ENCODE peak calls at places on chromosomes 2 and 18, in five cellular contexts. One of them, this sample, is unnamed.

GRCh38 chr18:10284571-10285282 is 169.7 kb upstream of the APCDD1 start:
- DNase-seq in progenitor cell of endocrine pancreas: no peak
- DNase-seq in esophagus squamous epithelium: no peak
- DNase-seq in coronary artery: no peak
- DNase-seq in GM12864: no peak
- DNase-seq in this sample: no peak

GRCh38 chr18:76494541-76495403 is at the start of gene ZNF516:
- DNase-seq in progenitor cell of endocrine pancreas: no peak
- DNase-seq in GM12864: no peak
- DNase-seq in coronary artery: no peak
- DNase-seq in esophagus squamous epithelium: no peak
- DNase-seq in this sample: no peak

GRCh38 chr18:26215247-26215970 is 10.8 kb upstream of the TAF4B start:
- DNase-seq in progenitor cell of endocrine pancreas: no peak
- DNase-seq in esophagus squamous epithelium: no peak
- DNase-seq in coronary artery: no peak
- DNase-seq in GM12864: peak
- DNase-seq in this sample: no peak

GRCh38 chr2:21356857-21357255 is 233.1 kb downstream of the TDRD15 start:
- DNase-seq in esophagus squamous epithelium: no peak
- DNase-seq in coronary artery: no peak
- DNase-seq in progenitor cell of endocrine pancreas: no peak
- DNase-seq in GM12864: no peak
- DNase-seq in this sample: no peak

GRCh38 chr2:119253760-119254600 is 30.3 kb downstream of the STEAP3 start:
- DNase-seq in progenitor cell of endocrine pancreas: no peak
- DNase-seq in coronary artery: no peak
- DNase-seq in esophagus squamous epithelium: no peak
- DNase-seq in GM12864: no peak
- DNase-seq in this sample: no peak

GRCh38 chr18:11980148-11980554 is 1.2 kb upstream of the IMPA2 start:
- DNase-seq in progenitor cell of endocrine pancreas: no peak
- DNase-seq in esophagus squamous epithelium: no peak
- DNase-seq in GM12864: no peak
- DNase-seq in coronary artery: no peak
- DNase-seq in this sample: no peak

GRCh38 chr2:65466551-65466950 is 34.2 kb upstream of the SPRED2 start:
- DNase-seq in progenitor cell of endocrine pancreas: no peak
- DNase-seq in coronary artery: no peak
- DNase-seq in GM12864: no peak
- DNase-seq in esophagus squamous epithelium: no peak
- DNase-seq in this sample: no peak

GRCh38 chr2:32135409-32135808 is 30.3 kb upstream of the SLC30A6 start:
- DNase-seq in coronary artery: no peak
- DNase-seq in esophagus squamous epithelium: no peak
- DNase-seq in progenitor cell of endocrine pancreas: no peak
- DNase-seq in GM12864: no peak
- DNase-seq in this sample: peak

GRCh38 chr2:9665903-9666302 is 35.1 kb upstream of the YWHAQ start:
- DNase-seq in coronary artery: no peak
- DNase-seq in GM12864: no peak
- DNase-seq in progenitor cell of endocrine pancreas: no peak
- DNase-seq in esophagus squamous epithelium: no peak
- DNase-seq in this sample: peak

GRCh38 chr18:22628795-22629194 is 211.1 kb upstream of the CTAGE1 start:
- DNase-seq in progenitor cell of endocrine pancreas: no peak
- DNase-seq in coronary artery: no peak
- DNase-seq in GM12864: no peak
- DNase-seq in esophagus squamous epithelium: no peak
- DNase-seq in this sample: no peak

GRCh38 chr18:68796936-68797690 is 767 bp upstream of the CCDC102B start:
- DNase-seq in GM12864: no peak
- DNase-seq in coronary artery: no peak
- DNase-seq in esophagus squamous epithelium: no peak
- DNase-seq in progenitor cell of endocrine pancreas: no peak
- DNase-seq in this sample: peak

GRCh38 chr2:101619191-101619591 is 78.3 kb upstream of the MAP4K4 start:
- DNase-seq in esophagus squamous epithelium: no peak
- DNase-seq in GM12864: no peak
- DNase-seq in progenitor cell of endocrine pancreas: no peak
- DNase-seq in coronary artery: no peak
- DNase-seq in this sample: no peak

GRCh38 chr2:3942841-3943240 is 239.5 kb downstream of the DCDC2C start:
- DNase-seq in coronary artery: no peak
- DNase-seq in progenitor cell of endocrine pancreas: no peak
- DNase-seq in esophagus squamous epithelium: no peak
- DNase-seq in GM12864: no peak
- DNase-seq in this sample: no peak

GRCh38 chr2:10405441-10405840 is 42.7 kb downstream of the ODC1 start:
- DNase-seq in esophagus squamous epithelium: no peak
- DNase-seq in progenitor cell of endocrine pancreas: no peak
- DNase-seq in GM12864: no peak
- DNase-seq in coronary artery: peak
- DNase-seq in this sample: peak

GRCh38 chr2:48306409-48307284 is 223.3 kb upstream of the STON1 start:
- DNase-seq in coronary artery: no peak
- DNase-seq in progenitor cell of endocrine pancreas: no peak
- DNase-seq in esophagus squamous epithelium: no peak
- DNase-seq in GM12864: no peak
- DNase-seq in this sample: no peak

GRCh38 chr2:22253171-22253570 is 1129.4 kb downstream of the TDRD15 start:
- DNase-seq in GM12864: no peak
- DNase-seq in esophagus squamous epithelium: no peak
- DNase-seq in progenitor cell of endocrine pancreas: no peak
- DNase-seq in coronary artery: no peak
- DNase-seq in this sample: no peak

GRCh38 chr2:124501575-124502152 is 476.6 kb downstream of the CNTNAP5 start:
- DNase-seq in esophagus squamous epithelium: no peak
- DNase-seq in progenitor cell of endocrine pancreas: no peak
- DNase-seq in GM12864: no peak
- DNase-seq in coronary artery: no peak
- DNase-seq in this sample: no peak

GRCh38 chr2:729363-729762 is 52.2 kb upstream of the TMEM18 start:
- DNase-seq in GM12864: no peak
- DNase-seq in esophagus squamous epithelium: no peak
- DNase-seq in coronary artery: no peak
- DNase-seq in progenitor cell of endocrine pancreas: no peak
- DNase-seq in this sample: no peak

GRCh38 chr2:55112229-55113016 is 62.2 kb upstream of the RTN4 start:
- DNase-seq in coronary artery: peak
- DNase-seq in esophagus squamous epithelium: no peak
- DNase-seq in progenitor cell of endocrine pancreas: no peak
- DNase-seq in GM12864: no peak
- DNase-seq in this sample: no peak

GRCh38 chr2:196284901-196285589 is 113.7 kb upstream of the STK17B start:
- DNase-seq in esophagus squamous epithelium: no peak
- DNase-seq in coronary artery: no peak
- DNase-seq in GM12864: no peak
- DNase-seq in progenitor cell of endocrine pancreas: no peak
- DNase-seq in this sample: peak

GRCh38 chr2:66596229-66596628 is 161.3 kb downstream of the MEIS1 start:
- DNase-seq in coronary artery: no peak
- DNase-seq in progenitor cell of endocrine pancreas: no peak
- DNase-seq in GM12864: no peak
- DNase-seq in esophagus squamous epithelium: no peak
- DNase-seq in this sample: no peak

GRCh38 chr2:73218298-73218697 is 4.3 kb downstream of the SMYD5 start:
- DNase-seq in progenitor cell of endocrine pancreas: no peak
- DNase-seq in esophagus squamous epithelium: no peak
- DNase-seq in coronary artery: no peak
- DNase-seq in GM12864: no peak
- DNase-seq in this sample: peak

DNA sequence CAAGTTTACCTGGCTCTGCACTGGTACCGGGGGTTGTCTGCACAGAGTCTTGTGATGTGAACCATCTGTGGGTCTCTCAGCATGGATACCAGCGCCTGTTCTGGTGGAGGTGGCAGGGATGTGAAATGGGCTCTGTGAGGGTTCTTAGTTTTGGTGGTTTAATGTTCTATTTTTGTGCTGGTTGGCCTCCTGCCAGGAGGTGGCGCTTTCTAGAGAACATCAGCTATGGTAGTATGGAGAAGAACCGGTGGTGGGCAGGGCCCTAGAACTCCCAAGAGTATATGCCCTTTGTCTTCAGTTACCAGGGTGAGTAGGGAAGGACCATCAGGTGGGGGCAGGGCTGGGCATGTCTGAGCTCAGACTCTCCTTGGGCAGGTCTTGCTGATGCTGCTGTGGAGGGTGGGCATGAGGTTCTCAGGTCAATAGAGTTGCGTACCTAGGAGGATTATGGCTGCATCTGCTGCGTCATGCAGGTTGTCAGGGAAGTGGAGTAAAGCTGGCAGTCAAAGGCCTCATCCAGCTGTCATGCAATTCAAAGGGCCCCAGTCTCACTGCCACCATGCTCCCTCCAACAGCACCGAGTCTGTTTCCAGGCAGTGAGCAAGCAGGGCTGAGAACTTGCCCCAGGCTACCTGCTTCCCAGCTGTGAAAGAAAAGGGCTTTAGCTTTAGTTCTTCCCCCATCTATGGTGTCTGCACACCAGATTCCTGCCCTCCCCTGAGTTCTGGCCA is 278.0 kb downstream of the METTL4 start:
- DNase-seq in coronary artery: no peak
- DNase-seq in progenitor cell of endocrine pancreas: no peak
- DNase-seq in esophagus squamous epithelium: no peak
- DNase-seq in GM12864: no peak
- DNase-seq in this sample: no peak
- TF ChIP-seq CTCF in coronary artery: no peak
- TF ChIP-seq CTCF in progenitor cell of endocrine pancreas: no peak
- TF ChIP-seq CTCF in esophagus squamous epithelium: no peak
- TF ChIP-seq CTCF in GM12864: peak
- TF ChIP-seq CTCF in this sample: no peak

DNA sequence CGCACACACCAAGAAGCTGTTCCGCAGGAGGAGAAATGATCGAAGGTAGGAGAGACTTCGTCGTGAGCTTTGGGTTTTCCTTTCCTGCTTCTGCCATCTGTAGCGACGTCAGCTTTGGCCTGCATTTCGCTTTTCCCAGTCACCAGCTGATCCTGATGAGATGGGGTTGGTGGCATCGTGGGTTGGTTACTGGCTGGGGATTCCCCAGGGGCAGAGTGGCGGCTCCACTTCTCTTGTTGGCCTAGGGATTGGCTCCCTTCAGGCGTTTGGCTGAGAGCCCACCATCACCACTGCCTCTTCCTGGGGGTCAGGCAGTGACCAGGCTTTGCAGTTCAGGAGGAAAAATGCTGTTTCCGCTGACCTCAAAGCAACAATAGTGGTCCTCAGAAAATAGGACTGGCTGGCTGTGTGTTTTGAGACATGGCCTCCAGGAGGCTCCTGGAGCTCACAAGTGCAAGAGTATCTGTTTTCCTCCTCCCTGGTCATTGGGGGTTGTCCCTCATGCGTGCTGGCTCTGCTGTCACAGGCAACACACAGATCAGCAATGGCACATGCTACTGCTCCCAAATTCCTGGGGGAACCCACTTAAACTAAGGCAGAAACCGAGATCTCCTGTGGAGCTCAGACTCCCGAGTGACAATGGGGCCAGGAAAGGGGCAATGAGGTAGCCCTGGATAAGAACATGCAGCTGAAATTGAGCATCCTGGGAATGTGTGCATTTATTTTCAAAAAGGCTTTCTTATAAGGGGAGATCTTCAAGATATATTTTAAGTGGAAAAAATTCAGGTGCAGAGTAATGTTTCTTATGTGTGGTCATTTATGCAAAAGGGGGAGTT is 173.0 kb downstream of the CTIF start:
- DNase-seq in coronary artery: no peak
- DNase-seq in esophagus squamous epithelium: no peak
- DNase-seq in GM12864: no peak
- DNase-seq in progenitor cell of endocrine pancreas: peak
- DNase-seq in this sample: peak
- TF ChIP-seq CTCF in coronary artery: peak
- TF ChIP-seq CTCF in esophagus squamous epithelium: peak
- TF ChIP-seq CTCF in GM12864: peak
- TF ChIP-seq CTCF in progenitor cell of endocrine pancreas: peak
- TF ChIP-seq CTCF in this sample: peak

GRCh38 chr2:222303828-222304736 is 5.3 kb upstream of the PAX3 start:
- DNase-seq in coronary artery: no peak
- DNase-seq in progenitor cell of endocrine pancreas: no peak
- DNase-seq in GM12864: no peak
- DNase-seq in esophagus squamous epithelium: no peak
- DNase-seq in this sample: no peak

GRCh38 chr2:222304737-222305509 is 6.1 kb upstream of the PAX3 start:
- DNase-seq in esophagus squamous epithelium: no peak
- DNase-seq in GM12864: no peak
- DNase-seq in coronary artery: no peak
- DNase-seq in progenitor cell of endocrine pancreas: no peak
- DNase-seq in this sample: no peak

GRCh38 chr2:222307138-222307756 is 8.4 kb upstream of the PAX3 start:
- DNase-seq in coronary artery: no peak
- DNase-seq in GM12864: no peak
- DNase-seq in progenitor cell of endocrine pancreas: no peak
- DNase-seq in esophagus squamous epithelium: no peak
- DNase-seq in this sample: peak

GRCh38 chr2:222306393-222307137 is 7.8 kb upstream of the PAX3 start:
- DNase-seq in esophagus squamous epithelium: no peak
- DNase-seq in GM12864: no peak
- DNase-seq in progenitor cell of endocrine pancreas: no peak
- DNase-seq in coronary artery: no peak
- DNase-seq in this sample: no peak

GRCh38 chr2:222305510-222306392 is 7.0 kb upstream of the PAX3 start:
- DNase-seq in GM12864: no peak
- DNase-seq in progenitor cell of endocrine pancreas: peak
- DNase-seq in esophagus squamous epithelium: no peak
- DNase-seq in coronary artery: no peak
- DNase-seq in this sample: no peak
- TF ChIP-seq CTCF in GM12864: no peak
- TF ChIP-seq CTCF in progenitor cell of endocrine pancreas: no peak
- TF ChIP-seq CTCF in esophagus squamous epithelium: no peak
- TF ChIP-seq CTCF in coronary artery: no peak
- TF ChIP-seq CTCF in this sample: no peak

GRCh38 chr2:49913025-49913424 is 758.7 kb upstream of the FSHR start:
- DNase-seq in GM12864: no peak
- DNase-seq in coronary artery: no peak
- DNase-seq in progenitor cell of endocrine pancreas: no peak
- DNase-seq in esophagus squamous epithelium: no peak
- DNase-seq in this sample: no peak

GRCh38 chr2:49917654-49918053 is 763.3 kb upstream of the FSHR start:
- DNase-seq in esophagus squamous epithelium: no peak
- DNase-seq in coronary artery: no peak
- DNase-seq in progenitor cell of endocrine pancreas: no peak
- DNase-seq in GM12864: no peak
- DNase-seq in this sample: no peak

DNA sequence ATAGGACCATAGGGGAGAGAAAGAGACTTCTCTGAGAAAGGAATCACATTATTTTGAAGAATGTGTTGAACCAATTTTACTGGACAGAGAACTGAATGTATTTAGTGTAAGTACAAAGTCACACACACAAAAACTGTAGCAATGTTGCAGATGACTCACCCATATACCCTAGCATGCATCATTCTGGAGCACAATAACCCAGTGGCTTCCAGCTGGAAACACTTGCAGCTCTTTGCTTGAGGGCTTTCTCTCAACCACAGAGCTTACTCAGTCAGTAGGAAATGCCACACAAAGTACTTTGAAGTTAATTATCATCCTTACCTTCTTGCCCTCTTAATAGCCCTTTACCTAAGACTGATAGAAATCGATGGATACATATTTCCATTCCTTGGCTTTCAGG is 760.0 kb upstream of the FSHR start:
- DNase-seq in coronary artery: no peak
- DNase-seq in progenitor cell of endocrine pancreas: no peak
- DNase-seq in esophagus squamous epithelium: no peak
- DNase-seq in GM12864: no peak
- DNase-seq in this sample: no peak
- TF ChIP-seq CTCF in coronary artery: no peak
- TF ChIP-seq CTCF in progenitor cell of endocrine pancreas: no peak
- TF ChIP-seq CTCF in esophagus squamous epithelium: no peak
- TF ChIP-seq CTCF in GM12864: no peak
- TF ChIP-seq CTCF in this sample: no peak

GRCh38 chr2:150125708-150126107 is 361.8 kb downstream of the RND3 start:
- DNase-seq in GM12864: no peak
- DNase-seq in coronary artery: no peak
- DNase-seq in progenitor cell of endocrine pancreas: no peak
- DNase-seq in esophagus squamous epithelium: no peak
- DNase-seq in this sample: peak
- TF ChIP-seq CTCF in GM12864: no peak
- TF ChIP-seq CTCF in coronary artery: no peak
- TF ChIP-seq CTCF in progenitor cell of endocrine pancreas: no peak
- TF ChIP-seq CTCF in esophagus squamous epithelium: no peak
- TF ChIP-seq CTCF in this sample: peak